ENCODE peak calls at places on chromosomes 7 and 10, in ten cellular contexts. X is effector CD4-positive, alpha-beta T cell; R is mesothelial cell of epicardium; F is epithelial cell of esophagus; A is IMR-90; I is GM19239; L is ACHN; Q is ELF-1; S is NCI-H748 treated with DMSO at 0.1 percent for 48 hours; K is stimulated activated CD8-positive, alpha-beta memory T cell treated with anti-CD3 and anti-CD28 coated beads, Interleukin-12 subunit alpha, Interleukin-12 subunit beta, amount 100 ng/mL, for 4 hours. G is an unnamed sample.

GRCh38 chr7:44097064-44097932 is 6.8 kb upstream of the AEBP1 start:
- DNase-seq in K (no peak), S (no peak), I (no peak), Q (no peak), F (no peak), L (no peak), A (no peak), X (no peak), R (no peak), G (no peak)

GRCh38 chr10:63137306-63137705 is 4.2 kb downstream of the NRBF2 start:
- DNase-seq in L (no peak), A (peak; percentile 69), F (no peak), Q (no peak), I (no peak), R (no peak), K (no peak), X (no peak), S (no peak), G (no peak)

GRCh38 chr7:27165089-27165654 is at the start of gene HOXA9:
- DNase-seq in Q (peak; percentile 61), L (peak; percentile 97), A (peak; percentile 61), S (no peak), K (no peak), X (no peak), F (peak; percentile 53), R (no peak), I (no peak), G (peak; percentile 95)

GRCh38 chr7:129047761-129048160 is 7.2 kb downstream of the TNPO3 start:
- DNase-seq in A (no peak), X (no peak), K (no peak), L (no peak), S (no peak), Q (no peak), R (no peak), I (no peak), F (no peak), G (no peak)

GRCh38 chr10:77393821-77394501 is 243.6 kb downstream of the KCNMA1 start:
- DNase-seq in F (peak; percentile 82), X (no peak), A (no peak), I (no peak), K (no peak), L (no peak), S (no peak), R (no peak), Q (no peak), G (no peak)

GRCh38 chr7:107860981-107861652 is 29.9 kb upstream of the DLD start:
- DNase-seq in I (no peak), L (peak; percentile 77), Q (no peak), K (no peak), S (no peak), A (peak; percentile 7), X (no peak), R (no peak), F (no peak), G (no peak)

GRCh38 chr10:61903184-61903990 is 1.9 kb downstream of the ARID5B start:
- DNase-seq in R (peak; percentile 55), X (peak; percentile 53), S (peak; percentile 50), K (peak; percentile 53), F (peak; percentile 67), A (peak; percentile 55), Q (peak; percentile 41), I (no peak), L (peak; percentile 72), G (no peak)

GRCh38 chr7:148501707-148502139 is 88.8 kb upstream of the C7orf33 start:
- DNase-seq in K (no peak), A (no peak), S (peak; percentile 35), L (peak; percentile 20), X (no peak), Q (peak; percentile 88), I (no peak), F (peak; percentile 52), R (peak; percentile 45), G (no peak)

GRCh38 chr10:86164216-86164774 is 202.3 kb downstream of the GRID1 start:
- DNase-seq in S (no peak), Q (no peak), R (no peak), I (no peak), L (no peak), F (no peak), A (no peak), X (no peak), K (no peak), G (no peak)

GRCh38 chr10:100481462-100482081 is 18.8 kb downstream of the WNT8B start:
- DNase-seq in K (peak; percentile 80), I (peak; percentile 77), F (peak; percentile 91), X (peak; percentile 86), L (peak; percentile 93), S (peak; percentile 72), R (peak; percentile 95), Q (peak; percentile 98), A (peak; percentile 81), G (peak; percentile 41)

GRCh38 chr7:84389242-84389641 is 194.7 kb upstream of the SEMA3A start:
- DNase-seq in L (no peak), K (no peak), I (no peak), R (no peak), F (no peak), Q (no peak), X (no peak), A (no peak), S (no peak), G (no peak)

GRCh38 chr10:132163278-132163765 is 23.4 kb upstream of the DPYSL4 start:
- DNase-seq in F (no peak), X (no peak), I (peak; percentile 70), K (no peak), A (no peak), S (no peak), Q (peak; percentile 93), L (peak; percentile 41), R (no peak), G (no peak)

GRCh38 chr7:147524726-147525245 is 1065.8 kb upstream of the C7orf33 start:
- DNase-seq in S (no peak), X (no peak), F (peak; percentile 16), Q (no peak), A (no peak), K (no peak), L (no peak), I (no peak), R (no peak), G (peak; percentile 5)

GRCh38 chr10:98242823-98243222 is 25.2 kb downstream of the LOXL4 start:
- DNase-seq in F (peak; percentile 17), X (no peak), K (no peak), R (no peak), L (peak; percentile 44), S (no peak), Q (no peak), A (peak; percentile 56), I (no peak), G (no peak)

GRCh38 chr7:77550586-77550985 is 13.5 kb downstream of the PTPN12 start:
- DNase-seq in F (no peak), L (no peak), X (no peak), R (no peak), S (no peak), I (no peak), Q (no peak), K (no peak), A (peak; percentile 22), G (no peak)

GRCh38 chr7:17530249-17530648 is 231.8 kb downstream of the AHR start:
- DNase-seq in I (no peak), A (peak; percentile 56), F (no peak), Q (no peak), L (peak; percentile 8), K (no peak), S (no peak), R (no peak), X (no peak), G (no peak)

GRCh38 chr10:124961248-124961570 is 19.3 kb downstream of the ZRANB1 start:
- DNase-seq in A (peak; percentile 30), X (no peak), S (no peak), L (no peak), F (no peak), I (no peak), Q (no peak), R (no peak), K (no peak), G (no peak)

GRCh38 chr10:1870491-1870890 is 133.2 kb upstream of the ADARB2 start:
- DNase-seq in S (no peak), Q (no peak), F (no peak), I (no peak), K (no peak), L (no peak), X (no peak), A (no peak), R (no peak), G (no peak)

GRCh38 chr10:32110790-32111189 is 54.6 kb upstream of the KIF5B start:
- DNase-seq in A (no peak), I (no peak), F (no peak), K (no peak), L (no peak), R (no peak), X (no peak), Q (no peak), S (no peak), G (no peak)

GRCh38 chr10:49327036-49327813 is 28.3 kb downstream of the C10orf71 start:
- DNase-seq in X (no peak), I (no peak), S (no peak), Q (no peak), A (no peak), L (no peak), F (no peak), K (no peak), R (no peak), G (no peak)

GRCh38 chr7:66157060-66157459 is 42.4 kb downstream of the CRCP start:
- DNase-seq in F (no peak), R (no peak), A (no peak), K (no peak), Q (peak; percentile 19), X (no peak), L (peak; percentile 17), I (no peak), S (no peak), G (no peak)

GRCh38 chr7:92991190-92991589 is 126.6 kb downstream of the SAMD9 start:
- DNase-seq in X (no peak), L (no peak), A (no peak), I (no peak), S (no peak), R (no peak), Q (no peak), F (peak; percentile 62), K (no peak), G (no peak)